ENCODE peak calls at places on chromosomes 3 and 15, in four cellular contexts. C, Y, M and G are unnamed samples.

GRCh38 chr15:92069308-92070244 is 216.1 kb downstream of the SLCO3A1 start:
- DNase-seq in C (no peak), Y (peak; percentile 32), M (no peak), G (peak; percentile 66)

GRCh38 chr3:187986514-187986934 is 167.4 kb upstream of the LPP start:
- DNase-seq in C (no peak), Y (no peak), M (peak; percentile 55), G (no peak)

GRCh38 chr3:4478226-4478625 is 11.2 kb upstream of the SUMF1 start:
- DNase-seq in C (no peak), Y (no peak), M (no peak), G (no peak)

GRCh38 chr3:66675383-66675782 is 174.6 kb upstream of the LRIG1 start:
- DNase-seq in C (no peak), Y (no peak), M (no peak), G (no peak)

GRCh38 chr3:143697975-143698374 is 150.3 kb downstream of the SLC9A9 start:
- DNase-seq in C (no peak), Y (no peak), M (no peak), G (no peak)

GRCh38 chr15:52233405-52233804 is 42.2 kb upstream of the GNB5 start:
- DNase-seq in C (no peak), Y (no peak), M (no peak), G (no peak)

GRCh38 chr3:15858547-15859506 is 61.0 kb upstream of the ANKRD28 start:
- DNase-seq in C (no peak), Y (peak; percentile 80), M (peak; percentile 66), G (peak; percentile 24)

GRCh38 chr3:161914703-161915102 is 418.1 kb downstream of the OTOL1 start:
- DNase-seq in C (peak; percentile 15), Y (peak; percentile 14), M (no peak), G (peak; percentile 31)

GRCh38 chr15:92631721-92632120 is 23.9 kb downstream of the FAM174B start:
- DNase-seq in C (no peak), Y (no peak), M (no peak), G (no peak)

GRCh38 chr3:130935761-130936160 is 41.9 kb downstream of the ATP2C1 start:
- DNase-seq in C (no peak), Y (no peak), M (no peak), G (no peak)

GRCh38 chr3:46867550-46867898 is 4.3 kb upstream of the MYL3 start:
- DNase-seq in C (peak; percentile 70), Y (peak; percentile 65), M (peak; percentile 47), G (peak; percentile 89)

GRCh38 chr3:53142986-53143385 is 12.8 kb upstream of the RFT1 start:
- DNase-seq in C (no peak), Y (peak; percentile 14), M (no peak), G (peak; percentile 32)

GRCh38 chr3:67699877-67700276 is 45.5 kb upstream of the SUCLG2 start:
- DNase-seq in C (no peak), Y (no peak), M (no peak), G (no peak)

GRCh38 chr3:12841085-12841969 is at the start of gene RPL32:
- DNase-seq in C (peak; percentile 73), Y (peak; percentile 89), M (peak; percentile 88), G (peak; percentile 90)

GRCh38 chr3:193978446-193978845 is 157.5 kb upstream of the HES1 start:
- DNase-seq in C (no peak), Y (no peak), M (no peak), G (no peak)

GRCh38 chr3:12544652-12545472 is 437 bp downstream of the MKRN2OS start:
- DNase-seq in C (no peak), Y (no peak), M (no peak), G (no peak)

GRCh38 chr15:58545307-58546065 is 113.7 kb downstream of the LIPC start:
- DNase-seq in C (no peak), Y (no peak), M (no peak), G (no peak)

GRCh38 chr3:880371-880770 is 212.5 kb upstream of the CNTN6 start:
- DNase-seq in C (no peak), Y (no peak), M (no peak), G (no peak)

GRCh38 chr3:112109313-112109712 is 23.1 kb downstream of the C3orf52 start:
- DNase-seq in C (no peak), Y (no peak), M (no peak), G (no peak)

GRCh38 chr3:184562146-184562861 is 719 bp downstream of the EPHB3 start:
- DNase-seq in C (no peak), Y (no peak), M (no peak), G (peak; percentile 27)

GRCh38 chr3:59327324-59327939 is 277.6 kb upstream of the CFAP20DC start:
- DNase-seq in C (no peak), Y (no peak), M (peak; percentile 5), G (no peak)

GRCh38 chr3:136261826-136262225 is 11.7 kb downstream of the PCCB start:
- DNase-seq in C (no peak), Y (no peak), M (no peak), G (no peak)

GRCh38 chr3:132396255-132396654 is 21.0 kb upstream of the DNAJC13 start:
- DNase-seq in C (no peak), Y (no peak), M (no peak), G (no peak)

GRCh38 chr3:49992351-49992750 is 52.4 kb downstream of the RBM6 start:
- DNase-seq in C (no peak), Y (no peak), M (no peak), G (no peak)

GRCh38 chr15:27701956-27702355 is 397.2 kb downstream of the OCA2 start:
- DNase-seq in C (no peak), Y (no peak), M (no peak), G (no peak)

GRCh38 chr3:124263168-124263567 is 271.2 kb upstream of the ROPN1 start:
- DNase-seq in C (no peak), Y (no peak), M (no peak), G (no peak)

GRCh38 chr15:49225572-49226281 is 55.7 kb downstream of the GALK2 start:
- DNase-seq in C (no peak), Y (no peak), M (peak; percentile 16), G (no peak)

GRCh38 chr15:87752250-87752951 is 504.1 kb downstream of the NTRK3 start:
- DNase-seq in C (no peak), Y (no peak), M (no peak), G (no peak)

GRCh38 chr3:21913791-21914190 is 162.8 kb upstream of the ZNF385D start:
- DNase-seq in C (no peak), Y (no peak), M (no peak), G (no peak)

GRCh38 chr15:85168642-85169173 is 187.1 kb downstream of the PDE8A start:
- DNase-seq in C (no peak), Y (peak; percentile 57), M (peak; percentile 89), G (no peak)

GRCh38 chr3:151890721-151891141 is 17.3 kb downstream of the SUCNR1 start:
- DNase-seq in C (no peak), Y (no peak), M (no peak), G (no peak)

GRCh38 chr3:41198526-41198925 is 779 bp upstream of the CTNNB1 start:
- DNase-seq in C (peak; percentile 21), Y (peak; percentile 42), M (peak; percentile 68), G (peak; percentile 53)

GRCh38 chr3:179971280-179971679 is 65.5 kb downstream of the PEX5L start:
- DNase-seq in C (no peak), Y (no peak), M (no peak), G (no peak)

GRCh38 chr3:113211370-113212154 is at the start of gene BOC:
- DNase-seq in C (no peak), Y (no peak), M (peak; percentile 57), G (peak; percentile 41)

GRCh38 chr3:39812537-39812936 is 3.1 kb downstream of the MYRIP start:
- DNase-seq in C (no peak), Y (peak; percentile 36), M (peak; percentile 15), G (no peak)

GRCh38 chr3:149224736-149225594 is 3.3 kb upstream of the CP start:
- DNase-seq in C (no peak), Y (no peak), M (no peak), G (no peak)
- H3K27ac ChIP-seq in C (peak overlapping the region; percentile 83), Y (peak overlapping the region; percentile 29), M (peak overlapping the region; percentile 79), G (peak overlapping the region; percentile 76)

GRCh38 chr15:50893976-50894375 is 14.5 kb upstream of the AP4E1 start:
- DNase-seq in C (no peak), Y (no peak), M (no peak), G (no peak)
- H3K9me3 ChIP-seq in C (peaks cover 16% of the 10 kb centered on the region), Y (peaks cover 9% of the 10 kb centered on the region), M (no peaks in the 10 kb centered on the region), G (no peaks in the 10 kb centered on the region)

GRCh38 chr3:100352296-100353178 is 18.0 kb downstream of the NIT2 start:
- DNase-seq in C (no peak), Y (no peak), M (no peak), G (no peak)

GRCh38 chr3:100359030-100359429 is 24.5 kb downstream of the NIT2 start:
- DNase-seq in C (no peak), Y (no peak), M (no peak), G (no peak)

GRCh38 chr3:100358413-100358812 is 23.9 kb downstream of the NIT2 start:
- DNase-seq in C (no peak), Y (no peak), M (no peak), G (no peak)

DNA sequence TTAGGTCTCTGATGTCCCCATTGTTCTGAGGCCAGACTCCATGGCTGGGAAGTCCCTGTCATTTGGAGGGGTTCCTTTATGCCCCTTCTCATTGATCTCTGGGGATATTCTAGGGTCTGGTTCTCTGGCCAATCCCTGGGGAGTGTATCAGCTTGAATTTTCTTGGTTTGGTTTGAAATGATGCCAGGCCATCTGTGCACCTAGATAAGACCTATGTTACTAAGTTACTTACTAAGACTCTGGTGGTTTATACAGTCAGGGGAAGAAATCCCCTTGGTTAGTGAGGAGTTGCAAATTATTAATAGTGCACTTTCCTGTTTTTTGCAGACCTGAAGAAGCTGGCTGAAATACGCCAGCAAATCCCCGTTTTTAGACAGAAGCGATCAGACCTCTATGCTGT is 20.3 kb downstream of the NIT2 start:
- DNase-seq in C (no peak), Y (no peak), M (no peak), G (no peak)
- TF ChIP-seq POLR2A in C (no peak), Y (no peak), M (no peak), G (no peak)

DNA sequence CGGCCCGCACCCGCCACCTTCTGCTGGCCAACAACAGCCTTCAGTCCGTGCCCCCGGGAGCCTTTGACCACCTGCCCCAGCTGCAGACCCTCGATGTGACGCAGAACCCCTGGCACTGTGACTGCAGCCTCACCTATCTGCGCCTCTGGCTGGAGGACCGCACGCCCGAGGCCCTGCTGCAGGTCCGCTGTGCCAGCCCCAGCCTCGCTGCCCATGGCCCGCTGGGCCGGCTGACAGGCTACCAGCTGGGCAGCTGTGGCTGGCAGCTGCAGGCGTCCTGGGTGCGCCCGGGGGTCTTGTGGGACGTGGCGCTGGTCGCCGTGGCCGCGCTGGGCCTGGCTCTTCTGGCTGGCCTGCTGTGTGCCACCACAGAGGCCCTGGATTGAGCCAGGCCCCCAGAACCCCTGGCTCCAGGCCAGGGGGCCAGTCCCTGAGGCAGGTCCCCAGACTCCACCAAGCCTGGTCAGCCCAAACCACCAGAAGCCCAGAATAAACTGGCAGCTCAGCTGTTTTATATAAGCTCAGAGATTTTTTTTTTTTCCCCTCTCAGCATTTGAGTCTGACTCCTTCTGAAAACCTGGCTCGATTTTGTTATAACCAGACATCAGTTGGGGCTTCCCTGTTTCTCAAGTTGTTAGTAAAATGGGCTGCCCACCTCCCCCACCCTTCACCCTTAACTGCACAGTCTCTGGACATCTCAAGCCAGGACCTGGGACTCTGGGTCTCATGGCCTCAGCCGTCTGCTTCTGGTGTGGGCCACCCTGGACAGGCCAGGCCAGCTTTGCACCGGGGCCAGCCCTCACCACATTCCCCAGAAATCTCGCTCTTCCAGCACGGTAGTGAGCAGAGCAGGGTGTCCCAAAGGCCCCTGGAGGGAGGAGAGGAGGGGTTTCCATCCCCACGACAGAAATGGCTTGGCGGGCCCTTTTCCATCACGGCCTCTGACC is 1.6 kb downstream of the GP9 start:
- DNase-seq in C (no peak), Y (no peak), M (no peak), G (no peak)
- H3K27ac ChIP-seq in C (no peak overlapping the region), Y (peak overlapping the region; percentile 94), M (no peak overlapping the region), G (no peak overlapping the region)

GRCh38 chr3:158617982-158618875 is 26.1 kb upstream of the GFM1 start:
- DNase-seq in C (no peak), Y (no peak), M (no peak), G (no peak)
- H3K9me3 ChIP-seq in C (peaks cover 18% of the 10 kb centered on the region), Y (peaks cover 16% of the 10 kb centered on the region), M (no peaks in the 10 kb centered on the region), G (no peaks in the 10 kb centered on the region)